ENCODE peak calls at places on chromosomes 16 and 17, in seven cellular contexts. A is body of pancreas; L is T1000; B is A549; P is lower leg skin; W is M059J; X is stimulated activated CD8-positive, alpha-beta memory T cell treated with anti-CD3 and anti-CD28 coated beads, Interleukin-4, amount 100 ng/mL, for 24 hours. M is an unnamed sample.

GRCh38 chr17:43570518-43570928 is 24.4 kb upstream of the ETV4 start:
- DNase-seq in A (no peak), L (peak; percentile 53), B (peak; percentile 43), P (no peak), W (peak; percentile 90), X (no peak), M (no peak)

GRCh38 chr17:13884347-13884746 is 185.0 kb upstream of the COX10 start:
- DNase-seq in A (no peak), L (no peak), B (no peak), P (no peak), W (no peak), X (no peak), M (no peak)

GRCh38 chr17:32903774-32904673 is 23.9 kb upstream of the TMEM98 start:
- DNase-seq in A (no peak), L (no peak), B (no peak), P (no peak), W (no peak), X (no peak), M (no peak)

GRCh38 chr17:57399690-57400089 is 143.4 kb downstream of the MSI2 start:
- DNase-seq in A (no peak), L (no peak), B (no peak), P (no peak), W (no peak), X (no peak), M (no peak)

GRCh38 chr17:27810211-27810901 is 10.0 kb upstream of the NOS2 start:
- DNase-seq in A (no peak), L (no peak), B (no peak), P (no peak), W (peak; percentile 49), X (no peak), M (no peak)

GRCh38 chr16:82835487-82836160 is 208.9 kb downstream of the CDH13 start:
- DNase-seq in A (no peak), L (no peak), B (no peak), P (no peak), W (peak; percentile 18), X (no peak), M (no peak)

GRCh38 chr17:5747276-5747675 is 163.0 kb upstream of the NLRP1 start:
- DNase-seq in A (no peak), L (no peak), B (no peak), P (no peak), W (no peak), X (no peak), M (no peak)

GRCh38 chr17:48251950-48252349 is 144.4 kb downstream of the SNX11 start:
- DNase-seq in A (no peak), L (no peak), B (no peak), P (no peak), W (no peak), X (no peak), M (no peak)

GRCh38 chr17:40791808-40792436 is 7.8 kb downstream of the KRT28 start:
- DNase-seq in A (no peak), L (no peak), B (peak; percentile 61), P (no peak), W (peak; percentile 39), X (no peak), M (no peak)

GRCh38 chr16:23359092-23359760 is 57.1 kb downstream of the SCNN1B start:
- DNase-seq in A (no peak), L (no peak), B (no peak), P (no peak), W (peak; percentile 14), X (no peak), M (no peak)

GRCh38 chr17:36089888-36090836 is at the start of gene CCL3:
- DNase-seq in A (no peak), L (no peak), B (no peak), P (no peak), W (peak; percentile 25), X (peak; percentile 37), M (peak; percentile 28)

GRCh38 chr17:68600123-68600880 is 865 bp downstream of the FAM20A start:
- DNase-seq in A (peak; percentile 25), L (no peak), B (peak; percentile 28), P (no peak), W (no peak), X (no peak), M (no peak)

GRCh38 chr17:56812971-56813388 is 20.7 kb downstream of the C17orf67 start:
- DNase-seq in A (no peak), L (no peak), B (no peak), P (no peak), W (no peak), X (no peak), M (no peak)

GRCh38 chr17:45409659-45410076 is 23.0 kb downstream of the ARHGAP27 start:
- DNase-seq in A (no peak), L (no peak), B (no peak), P (no peak), W (no peak), X (no peak), M (no peak)

GRCh38 chr16:66908116-66908515 is 10.6 kb downstream of the CDH16 start:
- DNase-seq in A (no peak), L (no peak), B (no peak), P (no peak), W (no peak), X (no peak), M (no peak)

GRCh38 chr17:50080827-50081226 is 14.3 kb upstream of the PDK2 start:
- DNase-seq in A (no peak), L (no peak), B (no peak), P (no peak), W (no peak), X (no peak), M (no peak)

GRCh38 chr17:7058831-7059447 is 15.0 kb upstream of the SLC16A11 start:
- DNase-seq in A (no peak), L (no peak), B (no peak), P (no peak), W (peak; percentile 61), X (no peak), M (no peak)

GRCh38 chr17:163514-164103 is 17.8 kb downstream of the DOC2B start:
- DNase-seq in A (no peak), L (no peak), B (no peak), P (no peak), W (no peak), X (no peak), M (no peak)

GRCh38 chr16:27822529-27823437 is 240.7 kb downstream of the GSG1L start:
- DNase-seq in A (no peak), L (no peak), B (no peak), P (no peak), W (no peak), X (no peak), M (peak; percentile 63)

GRCh38 chr17:65430209-65430833 is 131.1 kb downstream of the AXIN2 start:
- DNase-seq in A (no peak), L (no peak), B (no peak), P (no peak), W (peak; percentile 8), X (no peak), M (no peak)

GRCh38 chr16:67939507-67940435 is 3.1 kb upstream of the PSMB10 start:
- DNase-seq in A (peak; percentile 55), L (no peak), B (no peak), P (no peak), W (no peak), X (no peak), M (peak; percentile 61)

GRCh38 chr16:11004957-11005610 is 60.7 kb downstream of the CLEC16A start:
- DNase-seq in A (no peak), L (no peak), B (no peak), P (no peak), W (peak; percentile 76), X (no peak), M (no peak)

GRCh38 chr17:79298801-79299200 is 224.2 kb downstream of the ENGASE start:
- DNase-seq in A (no peak), L (no peak), B (no peak), P (no peak), W (no peak), X (no peak), M (no peak)

M was measured in mucosa of gallbladder.